ENCODE peak calls at places on chromosomes 5 and 9, in four cellular contexts. V is H1, Q is HepG2, J is GM12878. L is an unnamed sample. For H3K36me3, the result is how much of the 10 kb centered on the place peaks cover.

GRCh38 chr9:123611228-123611627 is 255.2 kb downstream of the CRB2 start:
- DNase-seq in V (no peak), Q (no peak), J (no peak), L (no peak)

GRCh38 chr5:92560698-92561361 is 1020.2 kb downstream of the NR2F1-AS1 start:
- DNase-seq in V (peak), Q (no peak), J (no peak), L (peak)

GRCh38 chr9:95981741-95982390 is 106.4 kb downstream of the ERCC6L2 start:
- DNase-seq in V (no peak), Q (no peak), J (no peak), L (no peak)

GRCh38 chr9:134165357-134166315 is 1.3 kb upstream of the RNU6ATAC start:
- DNase-seq in V (no peak), Q (no peak), J (no peak), L (no peak)

GRCh38 chr9:19788152-19788551 is 685 bp downstream of the SLC24A2 start:
- DNase-seq in V (no peak), Q (no peak), J (no peak), L (peak)

GRCh38 chr9:13109781-13110180 is 169.7 kb downstream of the MPDZ start:
- DNase-seq in V (no peak), Q (no peak), J (no peak), L (no peak)

GRCh38 chr9:99352786-99353185 is 130.7 kb downstream of the SEC61B start:
- DNase-seq in V (no peak), Q (no peak), J (no peak), L (no peak)

GRCh38 chr9:96176901-96177718 is 124.9 kb downstream of the HSD17B3 start:
- DNase-seq in V (no peak), Q (no peak), J (no peak), L (no peak)

GRCh38 chr5:136699661-136700060 is 334.3 kb upstream of the TRPC7 start:
- DNase-seq in V (no peak), Q (no peak), J (no peak), L (no peak)

GRCh38 chr5:135588299-135588698 is 9.5 kb upstream of the CXCL14 start:
- DNase-seq in V (no peak), Q (no peak), J (no peak), L (no peak)

GRCh38 chr5:142658278-142658677 is 27.6 kb downstream of the FGF1 start:
- DNase-seq in V (no peak), Q (no peak), J (no peak), L (no peak)

GRCh38 chr5:65142511-65143011 is 339.2 kb downstream of the ADAMTS6 start:
- DNase-seq in V (peak), Q (no peak), J (no peak), L (peak)

GRCh38 chr5:75348241-75348640 is 11.2 kb downstream of the HMGCR start:
- DNase-seq in V (no peak), Q (no peak), J (no peak), L (no peak)
- H3K36me3 ChIP-seq in V (half or more), Q (under half), J (half or more), L (half or more)

GRCh38 chr9:79581794-79582193 is 10.0 kb downstream of the TLE4 start:
- DNase-seq in V (no peak), Q (peak), J (no peak), L (no peak)
- TF ChIP-seq SUZ12 in V (no peak), Q (no peak), J (no peak), L (no peak)

DNA sequence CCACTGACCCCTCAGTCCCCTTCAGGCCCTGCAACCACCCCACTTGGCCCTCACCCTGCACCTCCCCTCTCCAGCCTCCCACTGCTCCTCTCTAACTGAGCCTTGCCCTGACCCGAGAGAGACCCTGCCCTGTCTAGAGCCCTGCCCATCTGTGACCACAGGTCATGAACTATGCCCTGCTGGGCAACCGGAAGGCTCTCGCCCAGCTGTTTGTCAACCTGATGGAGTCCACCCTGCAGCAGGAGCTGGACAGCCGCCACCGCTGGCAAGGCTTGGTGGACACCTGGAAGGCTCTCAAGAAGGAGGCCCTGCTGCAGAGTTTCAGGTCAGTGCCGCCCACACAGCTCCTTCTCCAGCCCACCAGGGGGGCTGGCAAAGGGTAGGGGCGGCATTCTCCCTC is 9.4 kb downstream of the CCDC180 start:
- DNase-seq in V (no peak), Q (no peak), J (no peak), L (no peak)
- H3K36me3 ChIP-seq in V (under half), Q (under half), J (under half), L (under half)

GRCh38 chr9:16063241-16063591 is 510.4 kb downstream of the CCDC171 start:
- DNase-seq in V (no peak), Q (no peak), J (no peak), L (no peak)

GRCh38 chr9:16062542-16063240 is 509.8 kb downstream of the CCDC171 start:
- DNase-seq in V (no peak), Q (no peak), J (no peak), L (no peak)

GRCh38 chr9:16057541-16057940 is 504.7 kb downstream of the CCDC171 start:
- DNase-seq in V (no peak), Q (no peak), J (no peak), L (no peak)

GRCh38 chr9:16058131-16058549 is 505.3 kb downstream of the CCDC171 start:
- DNase-seq in V (no peak), Q (no peak), J (no peak), L (no peak)

DNA sequence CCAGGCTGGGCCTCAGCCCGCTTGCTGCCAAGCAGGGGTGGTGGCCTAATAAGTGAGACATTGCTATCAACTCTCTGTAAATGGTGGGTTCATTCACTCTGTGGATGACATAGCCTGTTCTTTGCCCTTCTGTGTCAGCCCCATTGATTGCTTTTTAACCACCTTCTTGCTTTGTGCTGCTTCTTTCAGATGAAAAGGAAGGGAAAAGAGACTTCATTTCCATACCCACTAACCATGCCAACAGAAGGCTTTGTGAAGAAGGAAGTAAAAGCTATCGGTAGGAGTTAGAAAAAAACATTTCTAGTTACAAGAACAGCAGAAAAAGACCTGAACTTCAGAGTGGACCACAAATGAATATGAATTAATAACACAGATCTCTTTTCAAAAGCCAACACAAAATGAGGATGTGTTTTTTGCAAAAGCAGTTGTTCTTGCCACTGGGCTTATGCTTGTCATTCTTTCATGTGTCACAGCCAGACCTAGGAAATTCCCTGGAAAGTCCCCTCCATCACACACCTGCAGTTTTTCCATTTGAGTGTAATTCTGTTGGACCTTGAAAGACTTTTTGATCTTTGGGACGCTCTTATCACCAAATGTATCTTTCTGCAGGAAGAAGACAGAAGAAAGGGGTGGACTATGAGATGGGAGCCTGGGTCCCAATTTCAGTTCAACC is 507.8 kb downstream of the CCDC171 start:
- DNase-seq in V (no peak), Q (no peak), J (peak), L (no peak)
- TF ChIP-seq SUZ12 in V (no peak), Q (no peak), J (no peak), L (no peak)

DNA sequence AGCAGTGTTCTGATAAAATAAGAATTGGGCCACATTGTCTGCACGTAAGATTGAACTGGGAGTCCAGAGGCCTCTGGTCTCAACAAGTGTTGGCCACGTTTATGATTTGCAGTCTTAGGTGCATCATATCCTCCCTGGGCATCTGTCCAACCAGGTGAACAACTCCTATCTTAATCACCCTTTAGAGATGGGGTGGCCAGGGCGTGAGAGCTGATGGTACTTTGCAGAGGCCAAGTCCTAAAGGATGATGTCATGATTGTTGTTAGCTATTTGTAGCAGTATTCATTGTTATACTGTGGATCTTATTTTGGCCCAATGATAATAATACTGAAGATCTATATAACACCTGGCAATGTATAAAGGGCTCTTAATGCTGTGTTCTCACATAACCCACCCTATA is 73.2 kb upstream of the RARS1 start:
- DNase-seq in V (no peak), Q (no peak), J (no peak), L (no peak)
- H3K36me3 ChIP-seq in V (under half), Q (under half), J (under half), L (half or more)

GRCh38 chr5:90934738-90935137 is 376.1 kb downstream of the ADGRV1 start:
- DNase-seq in V (no peak), Q (no peak), J (no peak), L (no peak)

GRCh38 chr5:90939208-90939607 is 380.6 kb downstream of the ADGRV1 start:
- DNase-seq in V (no peak), Q (no peak), J (no peak), L (no peak)

GRCh38 chr5:90941002-90941720 is 382.6 kb downstream of the ADGRV1 start:
- DNase-seq in V (no peak), Q (no peak), J (no peak), L (no peak)

GRCh38 chr5:90944116-90944515 is 385.5 kb downstream of the ADGRV1 start:
- DNase-seq in V (no peak), Q (no peak), J (no peak), L (no peak)

GRCh38 chr5:90940227-90940995 is 381.8 kb downstream of the ADGRV1 start:
- DNase-seq in V (peak), Q (no peak), J (peak), L (peak)
- TF ChIP-seq SUZ12 in V (no peak), Q (no peak), J (no peak), L (no peak)

DNA sequence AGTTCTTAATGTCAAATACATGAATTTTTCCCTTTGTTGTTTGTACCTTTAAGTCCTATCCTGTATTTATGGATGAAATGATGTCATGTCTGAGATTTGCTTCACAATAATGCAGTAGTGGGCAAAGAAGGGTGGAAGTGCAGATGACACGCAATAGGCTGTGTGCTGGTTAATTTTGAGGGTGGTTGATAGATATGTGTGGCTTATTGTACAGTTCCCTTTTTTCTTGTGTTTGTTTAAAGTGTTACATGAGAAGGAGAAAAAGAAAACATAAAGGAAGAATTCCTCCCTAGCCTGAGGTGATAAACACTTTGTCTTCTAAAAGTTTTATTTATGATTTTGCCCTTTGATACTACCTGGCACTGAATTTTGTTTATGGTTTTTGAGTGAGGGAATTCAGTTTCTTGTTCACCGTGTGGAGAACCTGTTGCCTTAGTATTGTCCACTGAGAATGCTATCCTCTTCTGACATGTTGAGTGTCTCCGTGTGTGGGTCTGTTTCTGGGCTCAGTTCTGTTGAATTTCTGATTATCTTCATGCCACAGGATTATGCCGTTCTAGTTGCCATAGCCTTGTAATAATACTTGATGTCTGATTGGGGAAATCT is 52.2 kb upstream of the FAM120AOS start:
- DNase-seq in V (no peak), Q (no peak), J (no peak), L (no peak)
- H3K36me3 ChIP-seq in V (under half), Q (under half), J (under half), L (half or more)

DNA sequence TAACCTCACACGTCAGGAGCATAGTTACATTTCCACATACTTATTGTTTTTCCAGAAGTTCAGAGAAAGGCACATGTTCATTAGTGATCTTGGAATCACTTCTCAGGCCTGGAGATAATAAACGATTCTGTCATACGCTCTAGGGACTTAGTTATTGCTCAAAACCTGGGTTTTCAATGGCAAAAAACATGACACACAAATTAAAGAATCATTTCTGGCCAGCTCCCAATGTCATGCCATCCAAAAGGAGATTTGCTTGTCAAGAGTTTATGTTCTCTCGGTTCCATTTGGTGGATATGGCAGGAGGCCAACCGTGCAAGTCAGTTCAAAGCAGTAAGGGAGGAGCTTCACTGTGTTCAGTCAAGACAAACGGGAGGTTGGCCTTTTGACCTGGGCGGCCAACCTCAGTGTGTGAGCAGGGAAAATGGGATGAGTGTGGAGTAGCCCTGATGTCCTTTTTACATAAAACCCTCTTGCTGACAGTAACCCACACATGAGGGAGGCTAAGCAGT is 123.4 kb downstream of the NXNL2 start:
- DNase-seq in V (no peak), Q (no peak), J (no peak), L (no peak)
- TF ChIP-seq SUZ12 in V (no peak), Q (no peak), J (no peak), L (no peak)